ENCODE peak calls at places on chromosomes 16 and 17, in ten cellular contexts. I, K, J, T, X, O, Q, E, S and R are unnamed samples.

GRCh38 chr17:21058098-21058893 is 15.5 kb upstream of the USP22 start:
- DNase-seq in I (no peak), K (no peak), J (no peak), T (peak), X (no peak), O (no peak), Q (no peak), E (peak), S (peak), R (no peak)

GRCh38 chr16:3009568-3010390 is 2.9 kb upstream of the CLDN9 start:
- DNase-seq in I (no peak), K (no peak), J (no peak), T (no peak), X (no peak), O (no peak), Q (no peak), E (no peak), S (peak), R (peak)

GRCh38 chr16:17518441-17518840 is 47.7 kb upstream of the XYLT1 start:
- DNase-seq in I (no peak), K (no peak), J (no peak), T (peak), X (no peak), O (no peak), Q (no peak), E (peak), S (peak), R (no peak)

GRCh38 chr16:67878232-67878631 is 5.4 kb downstream of the EDC4 start:
- DNase-seq in I (no peak), K (no peak), J (no peak), T (no peak), X (no peak), O (no peak), Q (no peak), E (no peak), S (no peak), R (no peak)

GRCh38 chr16:31474173-31474714 is 2.3 kb downstream of the TGFB1I1 start:
- DNase-seq in I (no peak), K (peak), J (no peak), T (peak), X (no peak), O (peak), Q (no peak), E (peak), S (no peak), R (no peak)

GRCh38 chr16:55035037-55035436 is 104.4 kb downstream of the IRX5 start:
- DNase-seq in I (no peak), K (no peak), J (peak), T (no peak), X (no peak), O (no peak), Q (peak), E (peak), S (peak), R (peak)

GRCh38 chr16:3182608-3183444 is 5.2 kb upstream of the OR1F1 start:
- DNase-seq in I (no peak), K (no peak), J (peak), T (peak), X (no peak), O (no peak), Q (no peak), E (peak), S (peak), R (peak)

GRCh38 chr16:29825145-29826044 is 5.1 kb downstream of the MVP start:
- DNase-seq in I (no peak), K (peak), J (no peak), T (peak), X (no peak), O (no peak), Q (peak), E (peak), S (peak), R (no peak)

GRCh38 chr16:47916266-47916665 is 239.5 kb downstream of the ABCC12 start:
- DNase-seq in I (no peak), K (no peak), J (no peak), T (peak), X (no peak), O (no peak), Q (no peak), E (no peak), S (no peak), R (no peak)

GRCh38 chr17:28745052-28745776 is 1.4 kb downstream of the TRAF4 start:
- DNase-seq in I (no peak), K (no peak), J (peak), T (peak), X (no peak), O (no peak), Q (no peak), E (peak), S (peak), R (no peak)

GRCh38 chr16:80899804-80900592 is 95.6 kb upstream of the CDYL2 start:
- DNase-seq in I (peak), K (peak), J (no peak), T (peak), X (no peak), O (peak), Q (peak), E (peak), S (peak), R (peak)

GRCh38 chr16:79171504-79172240 is 428.9 kb downstream of the MAF start:
- DNase-seq in I (no peak), K (no peak), J (no peak), T (no peak), X (no peak), O (no peak), Q (no peak), E (no peak), S (no peak), R (no peak)

GRCh38 chr16:3088450-3088849 is 10.6 kb downstream of the ZSCAN10 start:
- DNase-seq in I (no peak), K (no peak), J (no peak), T (no peak), X (no peak), O (no peak), Q (no peak), E (no peak), S (no peak), R (peak)

GRCh38 chr17:80361495-80362220 is 53.3 kb upstream of the ENDOV start:
- DNase-seq in I (peak), K (no peak), J (peak), T (peak), X (no peak), O (no peak), Q (no peak), E (no peak), S (no peak), R (no peak)

GRCh38 chr17:32015245-32016013 is 8.2 kb downstream of the LRRC37B start:
- DNase-seq in I (no peak), K (no peak), J (no peak), T (no peak), X (no peak), O (no peak), Q (no peak), E (no peak), S (no peak), R (no peak)

GRCh38 chr16:11030990-11031510 is 86.7 kb downstream of the CLEC16A start:
- DNase-seq in I (no peak), K (no peak), J (no peak), T (no peak), X (no peak), O (no peak), Q (peak), E (no peak), S (no peak), R (no peak)

GRCh38 chr17:2545393-2545792 is 33.7 kb upstream of the METTL16 start:
- DNase-seq in I (no peak), K (no peak), J (no peak), T (no peak), X (no peak), O (no peak), Q (peak), E (no peak), S (no peak), R (no peak)

GRCh38 chr17:79575229-79575628 is 35.6 kb downstream of the RBFOX3 start:
- DNase-seq in I (no peak), K (no peak), J (no peak), T (no peak), X (no peak), O (no peak), Q (no peak), E (no peak), S (no peak), R (no peak)

GRCh38 chr17:50658602-50659001 is 23.9 kb downstream of the ABCC3 start:
- DNase-seq in I (no peak), K (no peak), J (no peak), T (no peak), X (no peak), O (no peak), Q (no peak), E (no peak), S (no peak), R (no peak)

GRCh38 chr17:5619088-5619740 is 34.9 kb upstream of the NLRP1 start:
- DNase-seq in I (no peak), K (no peak), J (no peak), T (no peak), X (no peak), O (no peak), Q (no peak), E (no peak), S (no peak), R (no peak)

DNA sequence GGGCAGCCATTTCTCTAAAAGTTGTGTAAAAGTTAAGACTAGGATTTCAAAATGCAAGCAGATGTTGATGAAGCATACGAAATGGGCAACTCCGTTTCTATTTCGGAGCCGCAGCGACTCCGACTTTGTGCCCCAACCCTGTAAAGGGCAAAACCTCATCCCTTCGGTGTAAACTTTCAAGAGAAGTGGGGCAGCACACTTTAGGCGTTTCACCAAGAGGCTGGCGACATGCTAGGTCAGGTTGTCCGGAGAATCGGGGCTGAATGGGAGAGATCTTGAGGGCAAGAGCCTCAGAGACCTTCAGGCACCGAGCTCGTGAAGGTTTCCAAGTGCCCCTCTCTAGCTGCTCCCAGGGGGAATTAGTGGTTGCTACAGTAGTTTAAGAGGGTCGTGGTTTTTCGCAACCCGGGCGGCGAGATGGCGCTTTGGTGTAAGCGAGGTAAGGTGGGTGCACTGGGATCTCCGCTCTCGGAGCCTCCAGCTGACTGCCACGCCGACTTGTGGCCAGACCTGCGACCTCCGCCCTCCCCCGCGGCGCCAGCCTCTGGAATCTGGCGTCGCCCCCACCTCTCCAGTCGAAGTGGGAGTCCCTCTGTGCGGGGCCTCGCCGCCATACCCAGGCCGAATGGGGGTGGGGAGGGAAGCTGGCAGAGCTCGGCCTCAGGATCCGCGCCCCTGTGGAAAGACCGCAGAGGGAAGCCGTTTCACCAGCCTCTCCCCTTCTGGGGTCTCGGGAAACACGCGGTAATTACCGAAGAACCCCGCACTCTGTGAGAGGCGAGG is 979 bp upstream of the HEXIM2 start:
- DNase-seq in I (no peak), K (no peak), J (peak), T (peak), X (peak), O (no peak), Q (peak), E (peak), S (peak), R (peak)
- TF ChIP-seq CTCF in I (no peak), K (no peak), J (peak), T (no peak), X (no peak), O (peak), Q (peak), E (peak), S (peak), R (peak)

GRCh38 chr17:61494325-61495160 is 42.3 kb downstream of the TBX4 start:
- DNase-seq in I (no peak), K (no peak), J (no peak), T (no peak), X (no peak), O (no peak), Q (no peak), E (no peak), S (no peak), R (no peak)

GRCh38 chr17:61490540-61490975 is 38.3 kb downstream of the TBX4 start:
- DNase-seq in I (no peak), K (peak), J (no peak), T (peak), X (no peak), O (peak), Q (no peak), E (peak), S (peak), R (no peak)

GRCh38 chr17:61495161-61495857 is 43.1 kb downstream of the TBX4 start:
- DNase-seq in I (no peak), K (no peak), J (no peak), T (peak), X (no peak), O (peak), Q (no peak), E (peak), S (peak), R (no peak)

GRCh38 chr17:61491981-61492380 is 39.8 kb downstream of the TBX4 start:
- DNase-seq in I (no peak), K (no peak), J (no peak), T (no peak), X (no peak), O (no peak), Q (no peak), E (no peak), S (no peak), R (no peak)

GRCh38 chr17:61492759-61493526 is 40.7 kb downstream of the TBX4 start:
- DNase-seq in I (no peak), K (no peak), J (no peak), T (peak), X (no peak), O (peak), Q (no peak), E (peak), S (no peak), R (no peak)
- TF ChIP-seq CTCF in I (no peak), K (no peak), J (no peak), T (no peak), X (no peak), O (peak), Q (no peak), E (no peak), S (no peak), R (no peak)

GRCh38 chr17:39971076-39971603 is 8.3 kb downstream of the GSDMA start:
- DNase-seq in I (no peak), K (no peak), J (no peak), T (no peak), X (no peak), O (no peak), Q (no peak), E (no peak), S (no peak), R (no peak)

GRCh38 chr17:39975801-39976200 is 4.8 kb upstream of the PSMD3 start:
- DNase-seq in I (no peak), K (no peak), J (no peak), T (no peak), X (no peak), O (no peak), Q (no peak), E (no peak), S (no peak), R (no peak)

GRCh38 chr17:39973496-39973895 is 7.1 kb upstream of the PSMD3 start:
- DNase-seq in I (no peak), K (no peak), J (no peak), T (peak), X (no peak), O (no peak), Q (no peak), E (no peak), S (peak), R (no peak)

GRCh38 chr17:39972271-39972670 is 8.3 kb upstream of the PSMD3 start:
- DNase-seq in I (no peak), K (no peak), J (no peak), T (no peak), X (no peak), O (no peak), Q (no peak), E (peak), S (no peak), R (no peak)

DNA sequence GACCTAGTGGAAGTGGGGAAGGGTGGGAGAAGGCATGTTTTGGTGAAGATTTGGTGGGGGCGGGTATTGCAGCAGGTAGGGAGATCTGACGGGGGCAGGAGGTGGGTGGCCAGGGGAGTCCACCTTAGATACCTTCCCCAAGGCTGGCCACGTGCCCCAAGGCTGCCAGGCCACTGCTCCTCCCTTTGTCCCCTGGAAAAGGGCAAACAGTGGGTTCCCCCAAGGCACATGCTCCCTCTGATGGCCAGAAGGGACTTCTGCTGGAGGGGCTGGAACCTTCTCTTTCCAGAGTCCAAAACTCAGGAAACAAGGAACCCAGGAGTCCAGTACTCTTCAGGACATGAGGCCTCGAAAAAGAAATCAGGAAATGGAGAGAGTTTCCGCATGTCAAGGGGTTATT is 6.2 kb upstream of the PSMD3 start:
- DNase-seq in I (no peak), K (no peak), J (no peak), T (no peak), X (no peak), O (no peak), Q (no peak), E (no peak), S (no peak), R (no peak)
- TF ChIP-seq CTCF in I (no peak), K (no peak), J (no peak), T (no peak), X (no peak), O (no peak), Q (no peak), E (no peak), S (no peak), R (no peak)

GRCh38 chr17:44775136-44775837 is 16.5 kb downstream of the ADAM11 start:
- DNase-seq in I (peak), K (peak), J (no peak), T (peak), X (peak), O (peak), Q (peak), E (peak), S (peak), R (peak)
- TF ChIP-seq CTCF in I (no peak), K (no peak), J (peak), T (no peak), X (peak), O (no peak), Q (peak), E (no peak), S (no peak), R (no peak)

GRCh38 chr17:18321309-18321708 is 6.2 kb downstream of the SMCR8 start:
- DNase-seq in I (no peak), K (no peak), J (no peak), T (peak), X (no peak), O (no peak), Q (no peak), E (no peak), S (no peak), R (no peak)
- TF ChIP-seq CTCF in I (no peak), K (peak), J (no peak), T (no peak), X (no peak), O (peak), Q (no peak), E (no peak), S (no peak), R (no peak)

GRCh38 chr16:21302898-21303528 is 24.9 kb upstream of the CRYM start:
- DNase-seq in I (no peak), K (peak), J (no peak), T (peak), X (no peak), O (peak), Q (no peak), E (peak), S (peak), R (no peak)

GRCh38 chr16:21302454-21302853 is 24.4 kb upstream of the CRYM start:
- DNase-seq in I (no peak), K (no peak), J (no peak), T (peak), X (no peak), O (no peak), Q (no peak), E (peak), S (peak), R (no peak)

GRCh38 chr16:21300309-21301167 is 22.4 kb upstream of the CRYM start:
- DNase-seq in I (peak), K (peak), J (peak), T (peak), X (peak), O (peak), Q (peak), E (peak), S (peak), R (peak)

GRCh38 chr16:21301895-21302291 is 23.8 kb upstream of the CRYM start:
- DNase-seq in I (no peak), K (no peak), J (no peak), T (peak), X (no peak), O (no peak), Q (no peak), E (peak), S (no peak), R (no peak)

GRCh38 chr16:21301168-21301894 is 23.2 kb upstream of the CRYM start:
- DNase-seq in I (peak), K (no peak), J (peak), T (peak), X (no peak), O (no peak), Q (peak), E (peak), S (peak), R (peak)
- TF ChIP-seq CTCF in I (no peak), K (peak), J (peak), T (no peak), X (no peak), O (peak), Q (peak), E (peak), S (peak), R (peak)